ENCODE peak calls at places on chromosomes 3 and 15, in nine cellular contexts. L is HFFc6, M is adrenal gland, J is GM12865, D is foreskin fibroblast, T is endothelial cell of umbilical vein, P is tibial artery, A is DND-41, O is PC-9. F is an unnamed sample.

GRCh38 chr15:74613089-74613952 is 2.3 kb upstream of the CLK3 start:
- DNase-seq in L (peak), M (no peak), J (no peak), D (peak), T (no peak), P (no peak), A (no peak), O (no peak), F (no peak)

GRCh38 chr3:138468886-138469285 is 34.5 kb downstream of the ESYT3 start:
- DNase-seq in L (peak), M (no peak), J (no peak), D (peak), T (no peak), P (no peak), A (no peak), O (no peak), F (no peak)

GRCh38 chr15:48643236-48643635 is 2.3 kb downstream of the FBN1 start:
- DNase-seq in L (no peak), M (no peak), J (no peak), D (no peak), T (no peak), P (no peak), A (no peak), O (no peak), F (no peak)

GRCh38 chr3:39388741-39389248 is 5.6 kb downstream of the SLC25A38 start:
- DNase-seq in L (no peak), M (no peak), J (peak), D (no peak), T (no peak), P (no peak), A (no peak), O (no peak), F (peak)

GRCh38 chr3:22121068-22121706 is 370.2 kb upstream of the ZNF385D start:
- DNase-seq in L (no peak), M (no peak), J (no peak), D (no peak), T (no peak), P (no peak), A (no peak), O (no peak), F (no peak)

GRCh38 chr3:157130881-157131251 is 29.1 kb downstream of the CCNL1 start:
- DNase-seq in L (no peak), M (no peak), J (no peak), D (no peak), T (no peak), P (no peak), A (no peak), O (no peak), F (no peak)

GRCh38 chr3:62189376-62189698 is 184.0 kb downstream of the FEZF2 start:
- DNase-seq in L (no peak), M (no peak), J (no peak), D (no peak), T (no peak), P (no peak), A (no peak), O (no peak), F (no peak)

GRCh38 chr3:194592798-194593752 is 40.1 kb downstream of the TMEM44 start:
- DNase-seq in L (peak), M (peak), J (peak), D (peak), T (peak), P (peak), A (no peak), O (peak), F (no peak)

GRCh38 chr15:27114440-27114839 is 143.5 kb downstream of the GABRG3 start:
- DNase-seq in L (no peak), M (no peak), J (no peak), D (no peak), T (no peak), P (no peak), A (no peak), O (no peak), F (no peak)

GRCh38 chr3:16801698-16802097 is 83.1 kb upstream of the PLCL2 start:
- DNase-seq in L (peak), M (no peak), J (peak), D (peak), T (no peak), P (no peak), A (peak), O (no peak), F (no peak)

GRCh38 chr3:65669163-65669875 is 369.4 kb downstream of the MAGI1 start:
- DNase-seq in L (no peak), M (peak), J (no peak), D (peak), T (peak), P (no peak), A (no peak), O (no peak), F (no peak)

DNA sequence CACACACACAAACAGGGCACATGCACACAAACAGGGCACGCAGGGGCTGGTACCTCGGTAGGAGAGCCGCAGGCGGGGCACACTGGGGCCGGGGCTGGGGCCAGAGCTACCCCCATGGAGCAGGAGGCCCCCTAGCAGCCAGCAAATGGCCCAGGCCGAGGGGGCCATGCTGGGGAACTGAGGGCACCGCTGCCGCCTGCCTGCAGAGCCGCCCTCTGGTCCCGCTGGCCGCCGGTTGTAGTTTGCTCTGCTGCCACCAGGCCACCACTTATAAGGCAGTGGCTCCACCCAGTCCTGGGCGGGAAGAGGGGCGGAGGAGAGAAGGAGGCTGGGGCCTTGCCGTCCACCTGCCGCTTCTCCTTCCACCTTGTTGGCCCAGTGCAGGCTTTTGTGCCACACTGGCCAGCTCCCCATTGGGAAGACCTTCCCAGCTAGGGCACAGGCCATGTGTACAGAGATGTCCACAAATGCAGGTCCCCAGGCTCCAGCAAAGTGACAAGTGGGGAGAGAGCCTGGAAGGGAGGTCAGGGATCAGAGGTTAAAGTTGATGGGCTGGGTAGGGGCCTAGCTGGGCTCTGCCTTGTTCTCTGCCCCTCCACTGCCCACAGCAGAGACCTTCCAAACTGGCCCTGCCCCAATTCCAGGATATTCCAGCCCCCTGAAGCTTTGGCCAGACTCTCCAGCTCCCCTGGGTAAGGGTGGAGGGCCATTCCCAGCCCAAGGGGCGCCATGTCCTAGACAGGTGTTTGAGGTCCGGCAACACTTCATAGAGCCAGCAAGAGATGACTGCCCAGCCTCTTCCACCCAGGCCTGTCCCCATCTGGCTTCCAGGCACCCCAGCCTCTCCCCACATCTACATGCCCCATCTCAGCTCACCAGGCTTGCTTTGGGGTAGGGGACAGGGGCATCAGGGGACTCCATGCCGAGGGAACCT is at the start of gene SEMA3G:
- DNase-seq in L (no peak), M (no peak), J (peak), D (peak), T (peak), P (peak), A (peak), O (peak), F (peak)
- TF ChIP-seq CTCF in L (peak), M (peak), J (peak), D (peak), T (peak), P (peak), A (peak), O (peak), F (peak)

GRCh38 chr15:79450648-79451047 is 18.5 kb downstream of the MINAR1 start:
- DNase-seq in L (no peak), M (no peak), J (no peak), D (no peak), T (no peak), P (no peak), A (no peak), O (no peak), F (no peak)
- TF ChIP-seq CTCF in L (peak), M (no peak), J (no peak), D (peak), T (no peak), P (no peak), A (no peak), O (no peak), F (no peak)

GRCh38 chr3:26438981-26439884 is 183.3 kb upstream of the LRRC3B start:
- DNase-seq in L (no peak), M (no peak), J (no peak), D (no peak), T (no peak), P (no peak), A (no peak), O (no peak), F (no peak)

GRCh38 chr3:26438325-26438940 is 184.1 kb upstream of the LRRC3B start:
- DNase-seq in L (no peak), M (no peak), J (no peak), D (no peak), T (no peak), P (no peak), A (no peak), O (no peak), F (no peak)

DNA sequence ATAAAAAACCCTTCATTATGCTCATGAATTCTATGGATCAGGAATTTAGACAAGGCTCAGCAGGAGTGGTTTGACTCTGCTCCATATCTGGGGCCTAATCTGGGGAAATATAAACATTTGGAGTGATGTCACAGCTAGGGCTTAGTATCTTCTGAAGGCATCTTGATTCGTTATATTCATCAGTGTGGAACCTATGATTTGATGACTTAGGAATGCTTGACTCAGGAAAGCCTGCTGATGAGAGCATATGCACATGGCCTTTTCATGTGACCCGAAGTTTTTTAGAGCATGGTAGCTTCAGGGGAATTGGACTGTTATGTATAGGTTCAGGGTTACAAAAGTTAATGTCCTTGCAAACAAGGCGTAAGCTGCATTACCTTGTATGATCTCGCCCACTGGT is 184.9 kb upstream of the LRRC3B start:
- DNase-seq in L (peak), M (no peak), J (no peak), D (no peak), T (no peak), P (no peak), A (no peak), O (no peak), F (no peak)
- TF ChIP-seq CTCF in L (no peak), M (no peak), J (no peak), D (no peak), T (no peak), P (no peak), A (no peak), O (no peak), F (no peak)

DNA sequence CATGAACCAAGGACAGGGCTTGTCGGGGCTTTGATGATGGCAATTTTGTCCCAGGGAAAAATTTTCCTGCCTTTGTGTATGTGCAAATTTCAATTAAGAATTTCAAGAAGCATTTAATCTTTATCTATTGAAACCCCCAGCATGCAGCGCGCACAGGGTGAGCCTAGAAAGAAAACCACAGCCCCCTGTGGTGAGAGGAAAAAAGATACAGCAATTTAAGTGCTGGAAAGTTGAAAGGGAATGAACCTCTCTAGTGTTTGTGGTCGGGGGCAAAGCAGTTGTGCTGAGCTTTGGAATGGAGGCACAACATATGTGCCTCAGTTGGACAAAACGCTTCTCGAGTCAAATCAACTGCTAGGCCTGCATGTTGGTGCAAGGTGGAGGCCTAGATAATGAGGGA is 111.8 kb upstream of the C15orf61 start:
- DNase-seq in L (no peak), M (no peak), J (no peak), D (no peak), T (no peak), P (no peak), A (peak), O (no peak), F (no peak)
- TF ChIP-seq CTCF in L (no peak), M (no peak), J (no peak), D (no peak), T (no peak), P (no peak), A (no peak), O (no peak), F (no peak)

F was measured in GM10248.